ENCODE peak calls at places on chromosomes 11 and 22, in ten cellular contexts. One of them, this sample, is unnamed.

GRCh38 chr11:113138731-113139130 is 175.7 kb upstream of the TTC12 start:
- DNase-seq in GM13977: no peak
- DNase-seq in C1 segment of cervical spinal cord: no peak
- DNase-seq in NAMALWA: no peak
- DNase-seq in NCI-H2227 treated with DMSO at 0.1 percent for 48 hours: no peak
- DNase-seq in GF-D8: no peak
- DNase-seq in cerebellar nuclear complex: no peak
- DNase-seq in endodermal cell: no peak
- DNase-seq in stimulated activated CD4-positive, alpha-beta T cell treated with anti-CD3 and anti-CD28 coated beads, Interleukin-2, amount 100 ng/mL, for 24 hours: no peak
- DNase-seq in effector memory CD4-positive, alpha-beta T cell: no peak
- DNase-seq in this sample: no peak

GRCh38 chr11:86459682-86460460 is 85.2 kb downstream of the CCDC81 start:
- DNase-seq in stimulated activated CD4-positive, alpha-beta T cell treated with anti-CD3 and anti-CD28 coated beads, Interleukin-2, amount 100 ng/mL, for 24 hours: no peak
- DNase-seq in NAMALWA: no peak
- DNase-seq in GM13977: no peak
- DNase-seq in effector memory CD4-positive, alpha-beta T cell: no peak
- DNase-seq in endodermal cell: peak; percentile 80
- DNase-seq in C1 segment of cervical spinal cord: no peak
- DNase-seq in GF-D8: no peak
- DNase-seq in NCI-H2227 treated with DMSO at 0.1 percent for 48 hours: no peak
- DNase-seq in cerebellar nuclear complex: peak; percentile 15
- DNase-seq in this sample: no peak

GRCh38 chr11:72072348-72072747 is 8.0 kb downstream of the NUMA1 start:
- DNase-seq in GM13977: no peak
- DNase-seq in NAMALWA: peak; percentile 60
- DNase-seq in GF-D8: no peak
- DNase-seq in effector memory CD4-positive, alpha-beta T cell: no peak
- DNase-seq in C1 segment of cervical spinal cord: no peak
- DNase-seq in endodermal cell: no peak
- DNase-seq in cerebellar nuclear complex: no peak
- DNase-seq in NCI-H2227 treated with DMSO at 0.1 percent for 48 hours: no peak
- DNase-seq in stimulated activated CD4-positive, alpha-beta T cell treated with anti-CD3 and anti-CD28 coated beads, Interleukin-2, amount 100 ng/mL, for 24 hours: no peak
- DNase-seq in this sample: no peak

GRCh38 chr11:14578551-14578956 is 58.4 kb upstream of the PSMA1 start:
- DNase-seq in C1 segment of cervical spinal cord: no peak
- DNase-seq in NCI-H2227 treated with DMSO at 0.1 percent for 48 hours: no peak
- DNase-seq in GF-D8: peak; percentile 84
- DNase-seq in stimulated activated CD4-positive, alpha-beta T cell treated with anti-CD3 and anti-CD28 coated beads, Interleukin-2, amount 100 ng/mL, for 24 hours: peak; percentile 57
- DNase-seq in effector memory CD4-positive, alpha-beta T cell: peak; percentile 59
- DNase-seq in GM13977: no peak
- DNase-seq in NAMALWA: peak; percentile 92
- DNase-seq in endodermal cell: no peak
- DNase-seq in cerebellar nuclear complex: no peak
- DNase-seq in this sample: no peak

GRCh38 chr22:38260760-38261477 is 11.9 kb downstream of the TMEM184B start:
- DNase-seq in effector memory CD4-positive, alpha-beta T cell: no peak
- DNase-seq in cerebellar nuclear complex: no peak
- DNase-seq in endodermal cell: no peak
- DNase-seq in C1 segment of cervical spinal cord: no peak
- DNase-seq in GM13977: no peak
- DNase-seq in GF-D8: no peak
- DNase-seq in stimulated activated CD4-positive, alpha-beta T cell treated with anti-CD3 and anti-CD28 coated beads, Interleukin-2, amount 100 ng/mL, for 24 hours: no peak
- DNase-seq in NCI-H2227 treated with DMSO at 0.1 percent for 48 hours: no peak
- DNase-seq in NAMALWA: no peak
- DNase-seq in this sample: peak; percentile 39

GRCh38 chr11:64876226-64876750 is 2.1 kb downstream of the EHD1 start:
- DNase-seq in NCI-H2227 treated with DMSO at 0.1 percent for 48 hours: no peak
- DNase-seq in GF-D8: no peak
- DNase-seq in NAMALWA: no peak
- DNase-seq in C1 segment of cervical spinal cord: peak; percentile 42
- DNase-seq in effector memory CD4-positive, alpha-beta T cell: no peak
- DNase-seq in stimulated activated CD4-positive, alpha-beta T cell treated with anti-CD3 and anti-CD28 coated beads, Interleukin-2, amount 100 ng/mL, for 24 hours: peak; percentile 53
- DNase-seq in cerebellar nuclear complex: no peak
- DNase-seq in endodermal cell: no peak
- DNase-seq in GM13977: no peak
- DNase-seq in this sample: peak; percentile 22

GRCh38 chr11:18064450-18065048 is 18.5 kb upstream of the TPH1 start:
- DNase-seq in NCI-H2227 treated with DMSO at 0.1 percent for 48 hours: no peak
- DNase-seq in GM13977: no peak
- DNase-seq in endodermal cell: no peak
- DNase-seq in C1 segment of cervical spinal cord: no peak
- DNase-seq in effector memory CD4-positive, alpha-beta T cell: no peak
- DNase-seq in stimulated activated CD4-positive, alpha-beta T cell treated with anti-CD3 and anti-CD28 coated beads, Interleukin-2, amount 100 ng/mL, for 24 hours: no peak
- DNase-seq in NAMALWA: no peak
- DNase-seq in GF-D8: no peak
- DNase-seq in cerebellar nuclear complex: no peak
- DNase-seq in this sample: no peak

GRCh38 chr11:106668147-106668546 is 350.1 kb downstream of the GUCY1A2 start:
- DNase-seq in GM13977: no peak
- DNase-seq in C1 segment of cervical spinal cord: no peak
- DNase-seq in effector memory CD4-positive, alpha-beta T cell: no peak
- DNase-seq in stimulated activated CD4-positive, alpha-beta T cell treated with anti-CD3 and anti-CD28 coated beads, Interleukin-2, amount 100 ng/mL, for 24 hours: no peak
- DNase-seq in cerebellar nuclear complex: no peak
- DNase-seq in NCI-H2227 treated with DMSO at 0.1 percent for 48 hours: no peak
- DNase-seq in NAMALWA: no peak
- DNase-seq in GF-D8: no peak
- DNase-seq in endodermal cell: no peak
- DNase-seq in this sample: no peak

GRCh38 chr22:28582806-28583205 is 96.8 kb downstream of the TTC28 start:
- DNase-seq in GF-D8: no peak
- DNase-seq in NCI-H2227 treated with DMSO at 0.1 percent for 48 hours: no peak
- DNase-seq in stimulated activated CD4-positive, alpha-beta T cell treated with anti-CD3 and anti-CD28 coated beads, Interleukin-2, amount 100 ng/mL, for 24 hours: no peak
- DNase-seq in C1 segment of cervical spinal cord: no peak
- DNase-seq in cerebellar nuclear complex: no peak
- DNase-seq in endodermal cell: no peak
- DNase-seq in GM13977: no peak
- DNase-seq in NAMALWA: no peak
- DNase-seq in effector memory CD4-positive, alpha-beta T cell: no peak
- DNase-seq in this sample: peak; percentile 1

GRCh38 chr11:119015054-119015611 is 3.0 kb downstream of the RPS25 start:
- DNase-seq in endodermal cell: peak; percentile 48
- DNase-seq in GF-D8: no peak
- DNase-seq in stimulated activated CD4-positive, alpha-beta T cell treated with anti-CD3 and anti-CD28 coated beads, Interleukin-2, amount 100 ng/mL, for 24 hours: no peak
- DNase-seq in GM13977: no peak
- DNase-seq in NAMALWA: no peak
- DNase-seq in NCI-H2227 treated with DMSO at 0.1 percent for 48 hours: no peak
- DNase-seq in effector memory CD4-positive, alpha-beta T cell: no peak
- DNase-seq in cerebellar nuclear complex: no peak
- DNase-seq in C1 segment of cervical spinal cord: no peak
- DNase-seq in this sample: no peak

GRCh38 chr11:63917685-63918523 is 940 bp upstream of the RCOR2 start:
- DNase-seq in C1 segment of cervical spinal cord: peak; percentile 80
- DNase-seq in effector memory CD4-positive, alpha-beta T cell: no peak
- DNase-seq in NAMALWA: peak; percentile 46
- DNase-seq in cerebellar nuclear complex: no peak
- DNase-seq in NCI-H2227 treated with DMSO at 0.1 percent for 48 hours: peak; percentile 72
- DNase-seq in endodermal cell: peak; percentile 95
- DNase-seq in stimulated activated CD4-positive, alpha-beta T cell treated with anti-CD3 and anti-CD28 coated beads, Interleukin-2, amount 100 ng/mL, for 24 hours: no peak
- DNase-seq in GM13977: peak; percentile 69
- DNase-seq in GF-D8: no peak
- DNase-seq in this sample: peak; percentile 60

GRCh38 chr11:48063424-48063978 is 83.1 kb downstream of the PTPRJ start:
- DNase-seq in NAMALWA: no peak
- DNase-seq in cerebellar nuclear complex: no peak
- DNase-seq in endodermal cell: no peak
- DNase-seq in stimulated activated CD4-positive, alpha-beta T cell treated with anti-CD3 and anti-CD28 coated beads, Interleukin-2, amount 100 ng/mL, for 24 hours: no peak
- DNase-seq in NCI-H2227 treated with DMSO at 0.1 percent for 48 hours: no peak
- DNase-seq in GM13977: no peak
- DNase-seq in effector memory CD4-positive, alpha-beta T cell: no peak
- DNase-seq in C1 segment of cervical spinal cord: no peak
- DNase-seq in GF-D8: no peak
- DNase-seq in this sample: no peak

GRCh38 chr11:112903310-112903709 is 57.9 kb upstream of the NCAM1 start:
- DNase-seq in NCI-H2227 treated with DMSO at 0.1 percent for 48 hours: peak; percentile 36
- DNase-seq in stimulated activated CD4-positive, alpha-beta T cell treated with anti-CD3 and anti-CD28 coated beads, Interleukin-2, amount 100 ng/mL, for 24 hours: no peak
- DNase-seq in GM13977: no peak
- DNase-seq in GF-D8: no peak
- DNase-seq in NAMALWA: no peak
- DNase-seq in cerebellar nuclear complex: no peak
- DNase-seq in C1 segment of cervical spinal cord: peak; percentile 66
- DNase-seq in endodermal cell: no peak
- DNase-seq in effector memory CD4-positive, alpha-beta T cell: no peak
- DNase-seq in this sample: peak; percentile 48

GRCh38 chr11:62431171-62431895 is 12.5 kb downstream of the SCGB1A1 start:
- DNase-seq in effector memory CD4-positive, alpha-beta T cell: no peak
- DNase-seq in GF-D8: no peak
- DNase-seq in cerebellar nuclear complex: no peak
- DNase-seq in C1 segment of cervical spinal cord: no peak
- DNase-seq in NAMALWA: no peak
- DNase-seq in endodermal cell: no peak
- DNase-seq in NCI-H2227 treated with DMSO at 0.1 percent for 48 hours: no peak
- DNase-seq in stimulated activated CD4-positive, alpha-beta T cell treated with anti-CD3 and anti-CD28 coated beads, Interleukin-2, amount 100 ng/mL, for 24 hours: no peak
- DNase-seq in GM13977: no peak
- DNase-seq in this sample: no peak

GRCh38 chr22:48570912-48571311 is 1256.8 kb downstream of the BRD1 start:
- DNase-seq in C1 segment of cervical spinal cord: no peak
- DNase-seq in NAMALWA: no peak
- DNase-seq in NCI-H2227 treated with DMSO at 0.1 percent for 48 hours: no peak
- DNase-seq in GF-D8: no peak
- DNase-seq in endodermal cell: no peak
- DNase-seq in GM13977: no peak
- DNase-seq in effector memory CD4-positive, alpha-beta T cell: no peak
- DNase-seq in cerebellar nuclear complex: no peak
- DNase-seq in stimulated activated CD4-positive, alpha-beta T cell treated with anti-CD3 and anti-CD28 coated beads, Interleukin-2, amount 100 ng/mL, for 24 hours: no peak
- DNase-seq in this sample: no peak

GRCh38 chr11:79902493-79902892 is 461.7 kb upstream of the TENM4 start:
- DNase-seq in effector memory CD4-positive, alpha-beta T cell: no peak
- DNase-seq in GM13977: no peak
- DNase-seq in stimulated activated CD4-positive, alpha-beta T cell treated with anti-CD3 and anti-CD28 coated beads, Interleukin-2, amount 100 ng/mL, for 24 hours: no peak
- DNase-seq in NAMALWA: no peak
- DNase-seq in NCI-H2227 treated with DMSO at 0.1 percent for 48 hours: no peak
- DNase-seq in endodermal cell: no peak
- DNase-seq in cerebellar nuclear complex: no peak
- DNase-seq in C1 segment of cervical spinal cord: no peak
- DNase-seq in GF-D8: no peak
- DNase-seq in this sample: no peak

GRCh38 chr11:36566407-36567053 is 1.3 kb upstream of the RAG1 start:
- DNase-seq in endodermal cell: no peak
- DNase-seq in effector memory CD4-positive, alpha-beta T cell: no peak
- DNase-seq in stimulated activated CD4-positive, alpha-beta T cell treated with anti-CD3 and anti-CD28 coated beads, Interleukin-2, amount 100 ng/mL, for 24 hours: no peak
- DNase-seq in NCI-H2227 treated with DMSO at 0.1 percent for 48 hours: no peak
- DNase-seq in GF-D8: no peak
- DNase-seq in C1 segment of cervical spinal cord: no peak
- DNase-seq in cerebellar nuclear complex: no peak
- DNase-seq in NAMALWA: peak; percentile 34
- DNase-seq in GM13977: peak; percentile 12
- DNase-seq in this sample: no peak

GRCh38 chr11:21988477-21988876 is 204.4 kb upstream of the ANO5 start:
- DNase-seq in effector memory CD4-positive, alpha-beta T cell: no peak
- DNase-seq in endodermal cell: no peak
- DNase-seq in NCI-H2227 treated with DMSO at 0.1 percent for 48 hours: no peak
- DNase-seq in stimulated activated CD4-positive, alpha-beta T cell treated with anti-CD3 and anti-CD28 coated beads, Interleukin-2, amount 100 ng/mL, for 24 hours: no peak
- DNase-seq in C1 segment of cervical spinal cord: no peak
- DNase-seq in cerebellar nuclear complex: no peak
- DNase-seq in GM13977: no peak
- DNase-seq in GF-D8: no peak
- DNase-seq in NAMALWA: no peak
- DNase-seq in this sample: no peak

GRCh38 chr22:45127866-45128265 is 35.9 kb upstream of the NUP50 start:
- DNase-seq in NAMALWA: no peak
- DNase-seq in GF-D8: no peak
- DNase-seq in endodermal cell: no peak
- DNase-seq in stimulated activated CD4-positive, alpha-beta T cell treated with anti-CD3 and anti-CD28 coated beads, Interleukin-2, amount 100 ng/mL, for 24 hours: no peak
- DNase-seq in effector memory CD4-positive, alpha-beta T cell: no peak
- DNase-seq in cerebellar nuclear complex: no peak
- DNase-seq in GM13977: no peak
- DNase-seq in NCI-H2227 treated with DMSO at 0.1 percent for 48 hours: no peak
- DNase-seq in C1 segment of cervical spinal cord: no peak
- DNase-seq in this sample: no peak

GRCh38 chr22:37745548-37746365 is 48.9 kb downstream of the TRIOBP start:
- DNase-seq in NAMALWA: peak; percentile 88
- DNase-seq in endodermal cell: peak; percentile 95
- DNase-seq in stimulated activated CD4-positive, alpha-beta T cell treated with anti-CD3 and anti-CD28 coated beads, Interleukin-2, amount 100 ng/mL, for 24 hours: peak; percentile 92
- DNase-seq in cerebellar nuclear complex: peak; percentile 5
- DNase-seq in effector memory CD4-positive, alpha-beta T cell: peak; percentile 79
- DNase-seq in NCI-H2227 treated with DMSO at 0.1 percent for 48 hours: peak; percentile 58
- DNase-seq in GM13977: peak; percentile 97
- DNase-seq in GF-D8: peak; percentile 58
- DNase-seq in C1 segment of cervical spinal cord: peak; percentile 77
- DNase-seq in this sample: peak; percentile 69

GRCh38 chr11:89441606-89442005 is 49.6 kb downstream of the NOX4 start:
- DNase-seq in effector memory CD4-positive, alpha-beta T cell: no peak
- DNase-seq in GM13977: no peak
- DNase-seq in stimulated activated CD4-positive, alpha-beta T cell treated with anti-CD3 and anti-CD28 coated beads, Interleukin-2, amount 100 ng/mL, for 24 hours: no peak
- DNase-seq in C1 segment of cervical spinal cord: no peak
- DNase-seq in cerebellar nuclear complex: no peak
- DNase-seq in NAMALWA: no peak
- DNase-seq in GF-D8: no peak
- DNase-seq in NCI-H2227 treated with DMSO at 0.1 percent for 48 hours: no peak
- DNase-seq in endodermal cell: no peak
- DNase-seq in this sample: no peak

GRCh38 chr11:2777396-2777795 is 77.6 kb upstream of the KCNQ1OT1 start:
- DNase-seq in NAMALWA: no peak
- DNase-seq in NCI-H2227 treated with DMSO at 0.1 percent for 48 hours: no peak
- DNase-seq in stimulated activated CD4-positive, alpha-beta T cell treated with anti-CD3 and anti-CD28 coated beads, Interleukin-2, amount 100 ng/mL, for 24 hours: no peak
- DNase-seq in C1 segment of cervical spinal cord: no peak
- DNase-seq in cerebellar nuclear complex: no peak
- DNase-seq in GF-D8: no peak
- DNase-seq in GM13977: no peak
- DNase-seq in endodermal cell: peak; percentile 44
- DNase-seq in effector memory CD4-positive, alpha-beta T cell: no peak
- DNase-seq in this sample: no peak

GRCh38 chr11:9895016-9895415 is 231.1 kb downstream of the SWAP70 start:
- DNase-seq in NAMALWA: no peak
- DNase-seq in GF-D8: no peak
- DNase-seq in stimulated activated CD4-positive, alpha-beta T cell treated with anti-CD3 and anti-CD28 coated beads, Interleukin-2, amount 100 ng/mL, for 24 hours: no peak
- DNase-seq in C1 segment of cervical spinal cord: no peak
- DNase-seq in NCI-H2227 treated with DMSO at 0.1 percent for 48 hours: no peak
- DNase-seq in effector memory CD4-positive, alpha-beta T cell: no peak
- DNase-seq in cerebellar nuclear complex: no peak
- DNase-seq in endodermal cell: no peak
- DNase-seq in GM13977: no peak
- DNase-seq in this sample: no peak

GRCh38 chr11:61332266-61332822 is 561 bp downstream of the DDB1 start:
- DNase-seq in effector memory CD4-positive, alpha-beta T cell: no peak
- DNase-seq in cerebellar nuclear complex: no peak
- DNase-seq in stimulated activated CD4-positive, alpha-beta T cell treated with anti-CD3 and anti-CD28 coated beads, Interleukin-2, amount 100 ng/mL, for 24 hours: peak; percentile 22
- DNase-seq in GM13977: no peak
- DNase-seq in NAMALWA: peak; percentile 46
- DNase-seq in endodermal cell: no peak
- DNase-seq in NCI-H2227 treated with DMSO at 0.1 percent for 48 hours: no peak
- DNase-seq in C1 segment of cervical spinal cord: no peak
- DNase-seq in GF-D8: no peak
- DNase-seq in this sample: no peak

This sample was measured in caudate nucleus.